ENCODE peak calls at places on chromosomes 11 and 22, in nine cellular contexts. V, X, A, N, W, T, B, H and Y are unnamed samples.

GRCh38 chr22:49935561-49935960 is 17.1 kb downstream of the CRELD2 start:
- DNase-seq in T (no peak), A (no peak), V (no peak), N (no peak), B (no peak), X (no peak), W (no peak), H (no peak), Y (no peak)

GRCh38 chr11:111541209-111542061 is 915 bp downstream of the LAYN start:
- DNase-seq in N (peak; percentile 29), X (no peak), H (peak; percentile 74), A (no peak), B (peak; percentile 54), T (peak; percentile 69), V (peak; percentile 7), W (no peak), Y (no peak)

GRCh38 chr22:29946220-29946619 is 63.2 kb downstream of the MTMR3 start:
- DNase-seq in N (no peak), V (no peak), B (no peak), W (no peak), T (no peak), A (no peak), X (no peak), H (no peak), Y (no peak)

GRCh38 chr11:27971256-27971655 is 136.7 kb downstream of the KIF18A start:
- DNase-seq in H (no peak), B (no peak), A (no peak), V (no peak), X (no peak), N (no peak), W (no peak), T (peak; percentile 26), Y (no peak)

GRCh38 chr11:61158691-61159381 is 2.4 kb downstream of the VPS37C start:
- DNase-seq in X (no peak), V (no peak), W (no peak), A (no peak), B (no peak), T (peak; percentile 49), N (no peak), H (no peak), Y (no peak)

GRCh38 chr11:86629070-86629706 is 43.2 kb downstream of the ME3 start:
- DNase-seq in T (peak; percentile 30), N (no peak), V (no peak), B (no peak), X (no peak), W (no peak), A (no peak), H (no peak), Y (no peak)

GRCh38 chr22:32050678-32051515 is 7.8 kb downstream of the SLC5A1 start:
- DNase-seq in H (peak; percentile 44), W (peak; percentile 47), B (peak; percentile 92), X (no peak), A (peak; percentile 20), V (no peak), N (no peak), T (peak; percentile 63), Y (peak; percentile 82)

GRCh38 chr11:112499908-112500204 is 239.2 kb upstream of the PLET1 start:
- DNase-seq in H (no peak), W (no peak), B (no peak), A (no peak), V (no peak), X (no peak), N (no peak), T (no peak), Y (no peak)

GRCh38 chr11:130478204-130478701 is 29.8 kb downstream of the ADAMTS15 start:
- DNase-seq in A (no peak), T (peak; percentile 95), N (no peak), X (no peak), H (peak; percentile 99), B (no peak), V (no peak), W (no peak), Y (no peak)

GRCh38 chr11:122998727-122999370 is 17.2 kb upstream of the BSX start:
- DNase-seq in B (no peak), T (peak; percentile 32), N (no peak), X (no peak), W (no peak), V (no peak), H (no peak), A (no peak), Y (no peak)

GRCh38 chr22:41862160-41862529 is 29.2 kb downstream of the SREBF2 start:
- DNase-seq in H (no peak), A (no peak), N (no peak), V (no peak), B (peak; percentile 44), X (no peak), W (no peak), T (no peak), Y (no peak)

GRCh38 chr11:120563698-120564572 is 52.4 kb downstream of the GRIK4 start:
- DNase-seq in H (no peak), X (no peak), A (no peak), T (no peak), V (peak; percentile 81), W (no peak), B (no peak), N (peak; percentile 89), Y (no peak)

GRCh38 chr11:71294846-71295600 is 42.6 kb upstream of the SHANK2 start:
- DNase-seq in H (no peak), T (no peak), B (no peak), V (no peak), A (no peak), W (no peak), X (no peak), N (no peak), Y (peak; percentile 32)

GRCh38 chr22:37267661-37268413 is 14.5 kb upstream of the CYTH4 start:
- DNase-seq in B (peak; percentile 89), X (no peak), V (no peak), T (no peak), H (no peak), N (no peak), A (peak; percentile 87), W (no peak), Y (no peak)

GRCh38 chr22:38079804-38080203 is 4.2 kb downstream of the SLC16A8 start:
- DNase-seq in N (no peak), H (no peak), V (no peak), B (no peak), A (no peak), W (no peak), T (no peak), X (no peak), Y (no peak)

GRCh38 chr22:25030636-25031035 is 78.1 kb downstream of the KIAA1671 start:
- DNase-seq in N (no peak), B (no peak), V (no peak), T (peak; percentile 71), X (no peak), A (no peak), W (no peak), H (no peak), Y (no peak)

GRCh38 chr11:130609121-130610035 is 160.9 kb downstream of the ADAMTS15 start:
- DNase-seq in W (no peak), A (no peak), T (peak; percentile 82), B (peak; percentile 18), H (peak; percentile 50), X (no peak), N (peak; percentile 63), V (no peak), Y (no peak)

GRCh38 chr11:2834893-2835767 is 50.4 kb downstream of the CDKN1C start:
- DNase-seq in A (no peak), T (no peak), B (no peak), N (no peak), X (no peak), H (no peak), V (no peak), W (no peak), Y (no peak)